ENCODE peak calls at places on chromosomes 16 and 17, in seven cellular contexts. One of them, this sample, is unnamed.
A peak's percentile ranks its signal among the peaks of the same experiment; 100 is the strongest.

GRCh38 chr16:84924339-84925091 is 86.8 kb downstream of the ZDHHC7 start:
- DNase-seq in mesendoderm: no peak
- DNase-seq in neuronal stem cell: no peak
- DNase-seq in H1: no peak
- DNase-seq in H9: no peak
- DNase-seq in IMR-90: no peak
- DNase-seq in mesenchymal stem cell: no peak
- DNase-seq in this sample: no peak

GRCh38 chr17:48564200-48565023 is 13.7 kb downstream of the HOXB4 start:
- DNase-seq in mesendoderm: no peak
- DNase-seq in neuronal stem cell: no peak
- DNase-seq in H1: no peak
- DNase-seq in H9: peak; percentile 58
- DNase-seq in IMR-90: no peak
- DNase-seq in mesenchymal stem cell: peak; percentile 56
- DNase-seq in this sample: no peak

GRCh38 chr17:75632428-75632827 is 806 bp upstream of the SMIM5 start:
- DNase-seq in mesendoderm: no peak
- DNase-seq in neuronal stem cell: no peak
- DNase-seq in H1: no peak
- DNase-seq in H9: no peak
- DNase-seq in IMR-90: no peak
- DNase-seq in mesenchymal stem cell: no peak
- DNase-seq in this sample: no peak

GRCh38 chr16:86016201-86016965 is 117.4 kb downstream of the IRF8 start:
- DNase-seq in mesendoderm: peak; percentile 76
- DNase-seq in neuronal stem cell: peak; percentile 62
- DNase-seq in H1: peak; percentile 55
- DNase-seq in H9: peak; percentile 69
- DNase-seq in IMR-90: peak; percentile 70
- DNase-seq in mesenchymal stem cell: peak; percentile 82
- DNase-seq in this sample: peak; percentile 40

GRCh38 chr16:11210260-11210659 is 45.7 kb downstream of the SOCS1 start:
- DNase-seq in mesendoderm: no peak
- DNase-seq in neuronal stem cell: no peak
- DNase-seq in H1: no peak
- DNase-seq in H9: no peak
- DNase-seq in IMR-90: no peak
- DNase-seq in mesenchymal stem cell: no peak
- DNase-seq in this sample: no peak

GRCh38 chr17:260944-261343 is 79.5 kb upstream of the DOC2B start:
- DNase-seq in mesendoderm: no peak
- DNase-seq in neuronal stem cell: no peak
- DNase-seq in H1: peak; percentile 39
- DNase-seq in H9: no peak
- DNase-seq in IMR-90: no peak
- DNase-seq in mesenchymal stem cell: no peak
- DNase-seq in this sample: no peak

GRCh38 chr17:18970582-18971480 is 18.9 kb downstream of the SLC5A10 start:
- DNase-seq in mesendoderm: no peak
- DNase-seq in neuronal stem cell: no peak
- DNase-seq in H1: no peak
- DNase-seq in H9: no peak
- DNase-seq in IMR-90: no peak
- DNase-seq in mesenchymal stem cell: no peak
- DNase-seq in this sample: no peak

GRCh38 chr16:75043175-75043937 is 44.5 kb downstream of the ZNRF1 start:
- DNase-seq in mesendoderm: no peak
- DNase-seq in neuronal stem cell: no peak
- DNase-seq in H1: no peak
- DNase-seq in H9: no peak
- DNase-seq in IMR-90: no peak
- DNase-seq in mesenchymal stem cell: no peak
- DNase-seq in this sample: no peak

GRCh38 chr17:61642768-61643167 is 51.7 kb upstream of the NACA2 start:
- DNase-seq in mesendoderm: no peak
- DNase-seq in neuronal stem cell: no peak
- DNase-seq in H1: no peak
- DNase-seq in H9: no peak
- DNase-seq in IMR-90: no peak
- DNase-seq in mesenchymal stem cell: no peak
- DNase-seq in this sample: no peak

GRCh38 chr16:4351880-4352279 is 759 bp upstream of the PAM16 start:
- DNase-seq in mesendoderm: no peak
- DNase-seq in neuronal stem cell: no peak
- DNase-seq in H1: no peak
- DNase-seq in H9: no peak
- DNase-seq in IMR-90: peak; percentile 57
- DNase-seq in mesenchymal stem cell: peak; percentile 32
- DNase-seq in this sample: peak; percentile 91

GRCh38 chr16:58329147-58329546 is 34.3 kb upstream of the PRSS54 start:
- DNase-seq in mesendoderm: peak; percentile 57
- DNase-seq in neuronal stem cell: no peak
- DNase-seq in H1: no peak
- DNase-seq in H9: no peak
- DNase-seq in IMR-90: peak; percentile 7
- DNase-seq in mesenchymal stem cell: no peak
- DNase-seq in this sample: peak; percentile 35

GRCh38 chr17:38332735-38333134 is 11.0 kb downstream of the GPR179 start:
- DNase-seq in mesendoderm: no peak
- DNase-seq in neuronal stem cell: no peak
- DNase-seq in H1: no peak
- DNase-seq in H9: no peak
- DNase-seq in IMR-90: no peak
- DNase-seq in mesenchymal stem cell: no peak
- DNase-seq in this sample: no peak

GRCh38 chr16:47125757-47126156 is 18.0 kb downstream of the NETO2 start:
- DNase-seq in mesendoderm: no peak
- DNase-seq in neuronal stem cell: no peak
- DNase-seq in H1: no peak
- DNase-seq in H9: no peak
- DNase-seq in IMR-90: no peak
- DNase-seq in mesenchymal stem cell: no peak
- DNase-seq in this sample: no peak

GRCh38 chr16:56980792-56981724 is 8.3 kb upstream of the NLRC5 start:
- DNase-seq in mesendoderm: no peak
- DNase-seq in neuronal stem cell: no peak
- DNase-seq in H1: no peak
- DNase-seq in H9: no peak
- DNase-seq in IMR-90: no peak
- DNase-seq in mesenchymal stem cell: no peak
- DNase-seq in this sample: no peak

GRCh38 chr17:17379197-17379991 is 76.2 kb downstream of the NT5M start:
- DNase-seq in mesendoderm: no peak
- DNase-seq in neuronal stem cell: no peak
- DNase-seq in H1: no peak
- DNase-seq in H9: no peak
- DNase-seq in IMR-90: peak; percentile 36
- DNase-seq in mesenchymal stem cell: peak; percentile 67
- DNase-seq in this sample: peak; percentile 17

GRCh38 chr17:41624208-41625101 is at the start of gene KRT17:
- DNase-seq in mesendoderm: peak; percentile 36
- DNase-seq in neuronal stem cell: no peak
- DNase-seq in H1: no peak
- DNase-seq in H9: peak; percentile 62
- DNase-seq in IMR-90: no peak
- DNase-seq in mesenchymal stem cell: no peak
- DNase-seq in this sample: peak; percentile 92

GRCh38 chr17:64741038-64741641 is 79.0 kb upstream of the SMURF2 start:
- DNase-seq in mesendoderm: no peak
- DNase-seq in neuronal stem cell: no peak
- DNase-seq in H1: no peak
- DNase-seq in H9: no peak
- DNase-seq in IMR-90: peak; percentile 76
- DNase-seq in mesenchymal stem cell: peak; percentile 91
- DNase-seq in this sample: peak; percentile 67

GRCh38 chr16:73026754-73027654 is 20.9 kb downstream of the ZFHX3 start:
- DNase-seq in mesendoderm: no peak
- DNase-seq in neuronal stem cell: no peak
- DNase-seq in H1: no peak
- DNase-seq in H9: no peak
- DNase-seq in IMR-90: no peak
- DNase-seq in mesenchymal stem cell: no peak
- DNase-seq in this sample: no peak

DNA sequence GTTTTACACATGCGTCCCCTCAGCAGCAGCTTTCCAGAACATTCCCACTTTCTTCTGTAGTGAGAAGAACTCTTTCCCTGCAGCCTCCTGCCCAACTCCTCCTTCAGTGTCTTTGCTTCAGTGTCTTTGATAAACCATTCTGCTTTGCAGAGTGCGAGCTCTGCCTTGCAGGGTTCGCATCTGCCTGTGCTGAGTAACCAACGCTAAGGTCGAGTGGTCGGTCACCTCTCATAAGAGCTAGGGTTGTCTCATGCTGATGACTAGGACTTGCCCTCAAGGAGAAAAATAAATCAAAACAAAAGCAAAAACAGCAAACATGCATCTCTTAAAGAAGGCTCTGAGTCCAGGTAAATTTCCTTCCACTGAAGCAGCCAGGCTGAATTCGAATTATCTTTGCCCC is 22.7 kb downstream of the MAPT start:
- DNase-seq in mesendoderm: no peak
- DNase-seq in neuronal stem cell: no peak
- DNase-seq in H1: no peak
- DNase-seq in H9: no peak
- DNase-seq in IMR-90: no peak
- DNase-seq in mesenchymal stem cell: peak; percentile 74
- DNase-seq in this sample: no peak
- H3K4ac ChIP-seq in mesendoderm: no peak overlapping the region
- H3K4ac ChIP-seq in neuronal stem cell: no peak overlapping the region
- H3K4ac ChIP-seq in H1: no peak overlapping the region
- H3K4ac ChIP-seq in H9: no peak overlapping the region
- H3K4ac ChIP-seq in IMR-90: no peak overlapping the region
- H3K4ac ChIP-seq in mesenchymal stem cell: no peak overlapping the region
- H3K4ac ChIP-seq in this sample: no peak overlapping the region

DNA sequence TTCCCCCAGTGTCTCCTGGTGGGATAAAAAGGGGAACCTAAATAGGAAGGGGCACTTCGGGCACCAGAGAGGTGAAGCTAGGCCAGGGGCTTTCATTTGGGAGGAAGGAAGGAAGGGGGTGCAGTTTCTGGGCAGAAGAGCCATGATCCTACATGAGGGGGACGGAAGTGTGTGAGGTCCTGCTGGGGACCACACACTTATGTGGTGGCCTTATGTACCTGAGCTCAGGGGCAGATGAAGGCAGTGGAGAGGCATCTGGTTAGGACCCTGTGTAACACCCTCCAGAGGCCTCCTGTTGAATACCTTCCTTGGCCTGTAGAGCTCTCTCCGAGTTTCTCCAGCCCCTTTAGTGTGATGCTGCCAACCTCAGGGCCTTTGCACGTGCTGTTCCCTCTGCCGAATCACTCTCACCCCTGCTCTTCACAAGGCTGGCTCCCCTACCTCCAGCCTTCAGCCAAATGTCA is 21.2 kb downstream of the IGFBP4 start:
- DNase-seq in mesendoderm: no peak
- DNase-seq in neuronal stem cell: no peak
- DNase-seq in H1: no peak
- DNase-seq in H9: no peak
- DNase-seq in IMR-90: no peak
- DNase-seq in mesenchymal stem cell: no peak
- DNase-seq in this sample: no peak
- H2AK5ac ChIP-seq in mesendoderm: no peak overlapping the region
- H2AK5ac ChIP-seq in neuronal stem cell: peak overlapping the region; percentile 17
- H2AK5ac ChIP-seq in H1: peak overlapping the region; percentile 84
- H2AK5ac ChIP-seq in H9: no peak overlapping the region
- H2AK5ac ChIP-seq in IMR-90: no peak overlapping the region
- H2AK5ac ChIP-seq in mesenchymal stem cell: no peak overlapping the region
- H2AK5ac ChIP-seq in this sample: no peak overlapping the region

DNA sequence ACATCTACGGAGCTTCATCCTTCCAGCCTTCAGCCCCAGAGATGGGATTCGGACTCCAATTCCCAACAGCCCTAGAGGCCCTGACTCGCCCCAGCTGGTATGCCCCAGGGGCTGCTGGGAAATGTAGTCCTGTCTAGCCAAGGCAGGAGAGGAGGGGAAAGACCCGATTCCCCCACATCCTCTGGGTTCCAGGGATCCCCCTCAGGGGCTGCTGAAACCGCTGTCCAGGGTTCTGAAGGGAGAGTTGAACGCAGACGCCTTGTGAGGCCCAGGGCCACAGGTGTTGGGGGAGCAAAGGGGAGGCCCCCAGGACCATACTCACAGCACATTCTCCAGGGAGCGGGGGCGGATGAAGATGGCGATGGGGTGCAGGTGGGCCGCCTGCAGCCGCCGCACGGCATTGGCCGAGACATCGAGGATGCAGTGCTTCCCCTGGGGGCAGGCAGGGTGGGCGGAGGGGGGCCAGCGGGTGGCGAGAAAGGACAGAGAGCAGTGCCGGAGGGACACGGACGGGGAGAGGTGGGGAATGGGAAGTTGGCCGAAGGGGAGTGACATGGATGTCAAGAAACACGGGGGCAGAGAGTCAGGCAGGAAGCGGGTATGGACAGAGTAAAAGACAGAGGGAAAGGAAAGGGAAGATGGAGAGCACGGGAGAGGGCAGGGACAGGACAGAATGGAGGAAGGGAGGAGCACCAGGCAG is 12.6 kb upstream of the ASGR1 start:
- DNase-seq in mesendoderm: peak; percentile 79
- DNase-seq in neuronal stem cell: peak; percentile 73
- DNase-seq in H1: peak; percentile 86
- DNase-seq in H9: peak; percentile 94
- DNase-seq in IMR-90: peak; percentile 31
- DNase-seq in mesenchymal stem cell: peak; percentile 39
- DNase-seq in this sample: peak; percentile 63
- H3K4me2 ChIP-seq in mesendoderm: no peak overlapping the region
- H3K4me2 ChIP-seq in neuronal stem cell: no peak overlapping the region
- H3K4me2 ChIP-seq in H1: no peak overlapping the region
- H3K4me2 ChIP-seq in H9: no peak overlapping the region
- H3K4me2 ChIP-seq in IMR-90: no peak overlapping the region
- H3K4me2 ChIP-seq in mesenchymal stem cell: no peak overlapping the region
- H3K4me2 ChIP-seq in this sample: no peak overlapping the region

GRCh38 chr17:79720705-79721295 is 9.9 kb upstream of the ENPP7 start:
- DNase-seq in mesendoderm: no peak
- DNase-seq in neuronal stem cell: no peak
- DNase-seq in H1: no peak
- DNase-seq in H9: no peak
- DNase-seq in IMR-90: no peak
- DNase-seq in mesenchymal stem cell: no peak
- DNase-seq in this sample: no peak

GRCh38 chr17:79721993-79722671 is 8.6 kb upstream of the ENPP7 start:
- DNase-seq in mesendoderm: peak; percentile 65
- DNase-seq in neuronal stem cell: no peak
- DNase-seq in H1: no peak
- DNase-seq in H9: peak; percentile 71
- DNase-seq in IMR-90: no peak
- DNase-seq in mesenchymal stem cell: no peak
- DNase-seq in this sample: no peak

GRCh38 chr17:79728169-79728907 is 2.4 kb upstream of the ENPP7 start:
- DNase-seq in mesendoderm: peak; percentile 95
- DNase-seq in neuronal stem cell: peak; percentile 86
- DNase-seq in H1: peak; percentile 91
- DNase-seq in H9: peak; percentile 97
- DNase-seq in IMR-90: peak; percentile 91
- DNase-seq in mesenchymal stem cell: peak; percentile 89
- DNase-seq in this sample: peak; percentile 93

DNA sequence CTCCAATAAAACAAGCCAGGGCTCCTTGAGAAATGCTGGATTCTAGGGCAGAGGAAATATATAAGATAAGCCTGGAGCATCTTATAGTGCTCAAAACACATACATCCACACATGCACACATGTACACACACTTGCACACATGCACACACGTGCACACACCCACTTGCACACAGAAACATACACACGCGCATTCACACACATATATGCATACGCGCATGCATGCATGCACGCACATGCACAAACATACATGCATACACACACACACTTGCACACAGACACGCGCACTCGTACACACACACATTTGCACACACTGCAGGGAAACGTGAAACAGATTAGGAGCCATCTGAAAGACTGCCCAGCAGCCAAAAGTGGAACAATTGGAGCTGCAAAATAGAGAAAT is 8.0 kb upstream of the ENPP7 start:
- DNase-seq in mesendoderm: no peak
- DNase-seq in neuronal stem cell: no peak
- DNase-seq in H1: no peak
- DNase-seq in H9: no peak
- DNase-seq in IMR-90: no peak
- DNase-seq in mesenchymal stem cell: no peak
- DNase-seq in this sample: no peak
- H3K4ac ChIP-seq in mesendoderm: no peak overlapping the region
- H3K4ac ChIP-seq in neuronal stem cell: no peak overlapping the region
- H3K4ac ChIP-seq in H1: peak overlapping the region; percentile 39
- H3K4ac ChIP-seq in H9: no peak overlapping the region
- H3K4ac ChIP-seq in IMR-90: no peak overlapping the region
- H3K4ac ChIP-seq in mesenchymal stem cell: no peak overlapping the region
- H3K4ac ChIP-seq in this sample: no peak overlapping the region

This sample was measured in trophoblast cell.